ENCODE peak calls at places on chromosomes 13 and 19, in seven cellular contexts. O, P, R, F, J, W and H are unnamed samples.

GRCh38 chr13:97875218-97875617 is 78.3 kb upstream of the IPO5 start:
- DNase-seq in P (no peak), O (no peak), F (no peak), J (no peak), W (no peak), R (no peak), H (no peak)

GRCh38 chr13:20074956-20075355 is 85.9 kb downstream of the GJA3 start:
- DNase-seq in P (no peak), W (no peak), R (no peak), J (no peak), O (no peak), F (no peak), H (no peak)

GRCh38 chr13:105991622-105992254 is 543.7 kb downstream of the EFNB2 start:
- DNase-seq in J (peak), W (no peak), O (no peak), P (no peak), R (peak), F (no peak), H (no peak)

GRCh38 chr13:30837227-30838159 is 68.6 kb upstream of the MEDAG start:
- DNase-seq in W (no peak), R (no peak), O (no peak), J (no peak), P (no peak), F (no peak), H (no peak)

GRCh38 chr13:52405767-52406494 is at the start of gene THSD1:
- DNase-seq in R (peak), P (no peak), F (peak), W (no peak), O (no peak), J (no peak), H (peak)

GRCh38 chr13:43113603-43114002 is 90.2 kb downstream of the DNAJC15 start:
- DNase-seq in O (no peak), R (no peak), F (no peak), J (no peak), W (no peak), P (no peak), H (no peak)

GRCh38 chr19:47446534-47447469 is 24.9 kb downstream of the SLC8A2 start:
- DNase-seq in F (peak), W (no peak), R (peak), J (no peak), P (no peak), O (peak), H (peak)

GRCh38 chr19:17893766-17894165 is 22.0 kb downstream of the SLC5A5 start:
- DNase-seq in J (no peak), P (no peak), O (no peak), W (no peak), R (no peak), F (no peak), H (no peak)

GRCh38 chr19:20388826-20389225 is 176.8 kb downstream of the ZNF737 start:
- DNase-seq in R (no peak), J (no peak), O (no peak), P (no peak), F (no peak), W (no peak), H (no peak)